ENCODE peak calls at places on chromosomes 1 and 21, in ten cellular contexts. H, F, M, E, R, T, P, L, B and U are unnamed samples.

GRCh38 chr21:21003701-21004100 is 5.5 kb downstream of the NCAM2 start:
- DNase-seq in H (peak), M (peak), P (peak), T (no peak), B (no peak), E (no peak), R (no peak), F (no peak), L (peak), U (peak)

GRCh38 chr1:193590102-193590501 is 403.7 kb upstream of the B3GALT2 start:
- DNase-seq in M (no peak), E (no peak), L (no peak), P (no peak), R (no peak), T (no peak), B (no peak), H (no peak), F (no peak), U (no peak)

GRCh38 chr1:232477728-232478127 is 152.2 kb downstream of the SIPA1L2 start:
- DNase-seq in R (no peak), P (peak), T (peak), L (peak), H (no peak), M (peak), E (no peak), B (no peak), F (no peak), U (no peak)

GRCh38 chr21:45539046-45539795 is 3.0 kb downstream of the SLC19A1 start:
- DNase-seq in T (no peak), H (no peak), P (no peak), R (no peak), F (peak), E (no peak), L (no peak), B (no peak), M (no peak), U (no peak)

GRCh38 chr1:27528701-27529637 is 39.0 kb upstream of the WASF2 start:
- DNase-seq in M (peak), T (no peak), B (no peak), F (no peak), H (peak), P (peak), L (peak), R (no peak), E (peak), U (no peak)

GRCh38 chr1:245715291-245715701 is 560.5 kb downstream of the KIF26B start:
- DNase-seq in H (no peak), B (no peak), P (no peak), E (no peak), R (no peak), M (peak), T (no peak), L (peak), F (no peak), U (no peak)

GRCh38 chr1:210750468-210750867 is 383.5 kb downstream of the KCNH1 start:
- DNase-seq in L (no peak), M (no peak), F (no peak), E (no peak), B (no peak), R (no peak), H (no peak), T (no peak), P (no peak), U (no peak)

GRCh38 chr1:217027403-217028080 is 304.3 kb upstream of the ESRRG start:
- DNase-seq in R (no peak), T (no peak), M (no peak), L (no peak), E (no peak), P (no peak), H (no peak), F (no peak), B (no peak), U (no peak)

GRCh38 chr1:205812271-205812877 is 624 bp downstream of the SLC41A1 start:
- DNase-seq in L (peak), R (no peak), P (no peak), M (peak), F (no peak), H (peak), T (peak), B (no peak), E (no peak), U (peak)

GRCh38 chr1:64920936-64921589 is 45.3 kb downstream of the JAK1 start:
- DNase-seq in E (no peak), H (no peak), R (no peak), M (peak), F (no peak), L (peak), T (peak), B (no peak), P (no peak), U (no peak)

GRCh38 chr1:181021811-181022434 is 747 bp downstream of the STX6 start:
- DNase-seq in F (peak), P (peak), R (peak), L (peak), E (peak), T (peak), B (peak), M (peak), H (peak), U (peak)

GRCh38 chr21:41133896-41134522 is 34.0 kb upstream of the BACE2 start:
- DNase-seq in P (peak), R (no peak), F (no peak), B (no peak), M (peak), E (no peak), L (peak), T (peak), H (peak), U (peak)

GRCh38 chr1:58983159-58983558 is 199.3 kb upstream of the JUN start:
- DNase-seq in L (peak), P (no peak), B (no peak), M (peak), T (no peak), H (peak), R (no peak), F (no peak), E (no peak), U (no peak)

GRCh38 chr1:76330993-76331603 is 256.6 kb downstream of the ST6GALNAC3 start:
- DNase-seq in F (no peak), B (no peak), E (peak), M (peak), T (peak), L (peak), P (peak), R (no peak), H (peak), U (peak)

GRCh38 chr1:183273300-183273699 is 87.2 kb downstream of the LAMC2 start:
- DNase-seq in M (peak), L (peak), R (no peak), H (no peak), B (no peak), P (no peak), F (peak), T (peak), E (no peak), U (no peak)

GRCh38 chr1:181485276-181486097 is 2.2 kb downstream of the CACNA1E start:
- DNase-seq in R (no peak), B (no peak), M (no peak), F (no peak), L (no peak), P (peak), T (peak), H (peak), E (no peak), U (peak)

GRCh38 chr1:247111636-247112478 is 7.7 kb upstream of the ZNF669 start:
- DNase-seq in P (peak), T (peak), M (peak), H (no peak), B (no peak), L (peak), R (no peak), E (no peak), F (peak), U (peak)

GRCh38 chr1:182687361-182687760 is 3.0 kb upstream of the RGS8 start:
- DNase-seq in R (no peak), B (no peak), L (no peak), F (no peak), T (peak), P (no peak), H (peak), M (no peak), E (no peak), U (no peak)

GRCh38 chr1:230977781-230978490 is 725 bp downstream of the TTC13 start:
- DNase-seq in E (peak), R (no peak), P (no peak), B (peak), T (peak), M (peak), L (peak), H (peak), F (peak), U (peak)

GRCh38 chr1:97608272-97608671 is 312.6 kb downstream of the DPYD start:
- DNase-seq in B (no peak), T (no peak), R (no peak), E (no peak), L (no peak), P (no peak), F (no peak), M (no peak), H (no peak), U (no peak)

GRCh38 chr1:63795455-63795854 is 21.6 kb downstream of the ROR1 start:
- DNase-seq in E (no peak), P (no peak), F (no peak), M (no peak), H (peak), R (no peak), L (no peak), B (no peak), T (no peak), U (no peak)

GRCh38 chr1:63991685-63992084 is 211.7 kb upstream of the UBE2U start:
- DNase-seq in R (no peak), E (no peak), M (no peak), H (no peak), T (no peak), P (no peak), B (no peak), L (no peak), F (no peak), U (no peak)

GRCh38 chr1:22024485-22025367 is 23.3 kb downstream of the CELA3A start:
- DNase-seq in R (peak), B (peak), L (peak), H (peak), P (peak), E (peak), T (peak), M (peak), F (peak), U (peak)

GRCh38 chr1:53738205-53739108 is 507 bp downstream of the GLIS1 start:
- DNase-seq in B (no peak), H (no peak), F (no peak), R (no peak), L (no peak), E (no peak), M (no peak), T (no peak), P (peak), U (peak)